ENCODE peak calls at places on chromosomes 4 and X, in seven cellular contexts. A, Y, U, E, J, B and G are unnamed samples.

GRCh38 chr4:69828828-69829227 is 31.1 kb downstream of the SULT1E1 start:
- DNase-seq in J (no peak), E (no peak), U (no peak), B (no peak), A (no peak), Y (peak), G (peak)

GRCh38 chr4:110055014-110055768 is 142.5 kb downstream of the EGF start:
- DNase-seq in B (peak), J (no peak), A (no peak), U (peak), E (no peak), Y (no peak), G (peak)

GRCh38 chr4:110196206-110196870 is 2.1 kb downstream of the ELOVL6 start:
- DNase-seq in Y (peak), J (peak), B (peak), A (peak), U (peak), E (peak), G (peak)

GRCh38 chr4:141248029-141248428 is 27.3 kb downstream of the ZNF330 start:
- DNase-seq in A (no peak), Y (peak), J (no peak), B (no peak), E (no peak), U (no peak), G (peak)

GRCh38 chrX:13569479-13570244 is at the start of gene EGFL6:
- DNase-seq in Y (no peak), U (no peak), A (peak), E (no peak), B (no peak), J (no peak), G (no peak)

GRCh38 chr4:75892508-75892907 is 9.7 kb downstream of the PPEF2 start:
- DNase-seq in U (peak), Y (no peak), A (peak), J (no peak), B (no peak), E (no peak), G (no peak)

GRCh38 chrX:19811807-19812604 is 75.4 kb downstream of the SH3KBP1 start:
- DNase-seq in B (no peak), U (no peak), J (no peak), A (no peak), E (no peak), Y (peak), G (peak)

GRCh38 chr4:1807258-1807777 is 14.2 kb downstream of the FGFR3 start:
- DNase-seq in B (no peak), E (no peak), Y (no peak), A (no peak), J (no peak), U (no peak), G (no peak)

GRCh38 chrX:78747471-78747870 is at the start of gene LPAR4:
- DNase-seq in B (no peak), E (no peak), J (no peak), A (peak), U (peak), Y (peak), G (peak)